ENCODE peak calls at places on chromosomes 6 and 20, in seven cellular contexts. Z, E, R, B, N, F and V are unnamed samples.
A peak's percentile ranks its signal among the peaks of the same experiment; 100 is the strongest.

GRCh38 chr6:9914951-9915350 is 499.9 kb downstream of the TFAP2A start:
- DNase-seq in N (no peak), B (no peak), F (no peak), Z (no peak), R (no peak), E (no peak), V (no peak)

GRCh38 chr6:129280719-129281118 is 397.8 kb downstream of the LAMA2 start:
- DNase-seq in R (no peak), F (no peak), Z (no peak), B (peak; percentile 12), E (no peak), N (no peak), V (no peak)

GRCh38 chr6:137111296-137112066 is 62.0 kb downstream of the IL22RA2 start:
- DNase-seq in N (no peak), F (no peak), B (no peak), E (no peak), Z (no peak), R (no peak), V (no peak)

GRCh38 chr6:111252451-111252850 is 165.1 kb downstream of the SLC16A10 start:
- DNase-seq in F (no peak), B (no peak), N (no peak), Z (no peak), R (no peak), E (no peak), V (no peak)

GRCh38 chr20:43751167-43752050 is 24.6 kb upstream of the GTSF1L start:
- DNase-seq in B (peak; percentile 51), N (no peak), E (peak; percentile 90), Z (peak; percentile 92), R (peak; percentile 71), F (peak; percentile 93), V (no peak)

GRCh38 chr20:17768267-17768666 is 68.5 kb downstream of the BANF2 start:
- DNase-seq in R (no peak), B (no peak), E (no peak), F (no peak), N (no peak), Z (no peak), V (peak; percentile 11)

GRCh38 chr6:30740993-30741784 is 1.3 kb downstream of the FLOT1 start:
- DNase-seq in F (no peak), B (no peak), R (peak; percentile 48), E (peak; percentile 55), Z (no peak), N (no peak), V (no peak)

GRCh38 chr6:93801101-93801847 is 381.9 kb upstream of the EPHA7 start:
- DNase-seq in E (no peak), F (no peak), N (no peak), R (no peak), B (no peak), Z (no peak), V (no peak)

GRCh38 chr6:78942451-78942850 is 75.1 kb downstream of the IRAK1BP1 start:
- DNase-seq in N (no peak), Z (peak; percentile 9), B (peak; percentile 7), F (peak; percentile 12), E (peak; percentile 47), R (peak; percentile 33), V (no peak)

GRCh38 chr6:5580736-5581568 is 319.6 kb downstream of the FARS2 start:
- DNase-seq in E (no peak), N (no peak), F (no peak), B (no peak), Z (no peak), R (no peak), V (no peak)

GRCh38 chr20:46348972-46349741 is 40.9 kb upstream of the CDH22 start:
- DNase-seq in N (peak; percentile 38), F (peak; percentile 38), Z (peak; percentile 20), B (peak; percentile 83), R (peak; percentile 55), E (peak; percentile 72), V (peak; percentile 45)

GRCh38 chr6:25931411-25931709 is 869 bp upstream of the SLC17A2 start:
- DNase-seq in Z (no peak), N (no peak), F (no peak), R (no peak), E (no peak), B (no peak), V (no peak)